ENCODE peak calls at places on chromosomes 16 and 17, in four cellular contexts. A is Calu3, J is HuH-7.5, S is caudate nucleus. E is an unnamed sample.

GRCh38 chr17:51152766-51153209 is 571 bp upstream of the NME1 start:
- DNase-seq in S (no peak), J (no peak), A (no peak), E (no peak)

GRCh38 chr17:72465191-72466024 is 344.6 kb downstream of the SOX9 start:
- DNase-seq in S (no peak), J (peak), A (peak), E (no peak)

GRCh38 chr16:15976929-15977637 is 27.7 kb downstream of the ABCC1 start:
- DNase-seq in J (no peak), A (no peak), S (no peak), E (no peak)

GRCh38 chr17:77133087-77133633 is 7.6 kb upstream of the SEC14L1 start:
- DNase-seq in A (no peak), S (no peak), J (no peak), E (no peak)

GRCh38 chr17:46057366-46057765 is 58.3 kb downstream of the STH start:
- DNase-seq in S (no peak), J (no peak), A (no peak), E (no peak)

GRCh38 chr17:70394430-70394829 is 225.1 kb downstream of the KCNJ2 start:
- DNase-seq in J (no peak), S (no peak), A (no peak), E (no peak)

GRCh38 chr16:84088695-84089395 is 27.9 kb downstream of the MBTPS1 start:
- DNase-seq in A (no peak), J (no peak), S (no peak), E (peak)

GRCh38 chr17:27846042-27846655 is 45.8 kb upstream of the NOS2 start:
- DNase-seq in J (no peak), S (no peak), A (no peak), E (no peak)

GRCh38 chr16:71247478-71247877 is 17.0 kb upstream of the HYDIN start:
- DNase-seq in A (no peak), J (no peak), S (no peak), E (no peak)

GRCh38 chr17:52178013-52178412 is 19.5 kb upstream of the CA10 start:
- DNase-seq in S (no peak), A (no peak), J (no peak), E (no peak)

GRCh38 chr17:11031787-11032186 is 193.9 kb upstream of the PIRT start:
- DNase-seq in J (no peak), A (no peak), S (no peak), E (no peak)

GRCh38 chr16:57349212-57350031 is 9.2 kb upstream of the CCL22 start:
- DNase-seq in J (no peak), S (no peak), A (no peak), E (no peak)

GRCh38 chr16:78665373-78665772 is 565.9 kb downstream of the WWOX start:
- DNase-seq in A (no peak), J (no peak), S (no peak), E (no peak)

GRCh38 chr16:57986196-57986595 is 14.3 kb downstream of the ZNF319 start:
- DNase-seq in S (no peak), A (no peak), J (no peak), E (no peak)

GRCh38 chr16:84062734-84063640 is 20.4 kb upstream of the SLC38A8 start:
- DNase-seq in J (peak), S (no peak), A (peak), E (peak)

GRCh38 chr16:87552772-87553171 is 49.5 kb upstream of the JPH3 start:
- DNase-seq in A (peak), S (peak), J (no peak), E (no peak)

GRCh38 chr17:64278614-64279013 is 15.6 kb upstream of the TEX2 start:
- DNase-seq in S (no peak), J (no peak), A (no peak), E (no peak)

GRCh38 chr16:12538667-12539081 is 265.0 kb downstream of the CPPED1 start:
- DNase-seq in J (no peak), S (no peak), A (no peak), E (no peak)

GRCh38 chr16:81647527-81647926 is 131.6 kb upstream of the PLCG2 start:
- DNase-seq in S (no peak), J (no peak), A (no peak), E (no peak)

E was measured in retina.